ENCODE peak calls at places on chromosomes 2 and 18, in four cellular contexts. P is HepG2, L is K562, T is GM12878. Q is an unnamed sample.

GRCh38 chr18:77061291-77061945 is 71.2 kb downstream of the MBP start:
- DNase-seq in L (no peak), T (no peak), P (no peak), Q (no peak)

GRCh38 chr2:199862779-199863178 is 11.8 kb upstream of the FTCDNL1 start:
- DNase-seq in L (no peak), T (no peak), P (no peak), Q (no peak)

GRCh38 chr18:74512321-74513053 is 16.3 kb downstream of the CNDP2 start:
- DNase-seq in L (no peak), T (no peak), P (no peak), Q (no peak)

GRCh38 chr2:690799-691198 is 13.6 kb upstream of the TMEM18 start:
- DNase-seq in P (no peak), T (no peak), L (no peak), Q (no peak)

GRCh38 chr2:33477473-33478468 is 1.3 kb downstream of the RASGRP3 start:
- DNase-seq in L (peak), P (no peak), T (no peak), Q (no peak)

GRCh38 chr2:48767330-48767729 is 11.8 kb upstream of the LHCGR start:
- DNase-seq in P (no peak), T (no peak), L (no peak), Q (peak)

GRCh38 chr2:234139755-234140154 is 89.3 kb downstream of the SPP2 start:
- DNase-seq in P (no peak), L (no peak), T (no peak), Q (no peak)

GRCh38 chr18:45666006-45666405 is 50.7 kb downstream of the SLC14A2 start:
- DNase-seq in L (no peak), T (no peak), P (no peak), Q (no peak)

GRCh38 chr2:29562896-29563295 is 358.5 kb downstream of the ALK start:
- DNase-seq in L (no peak), T (no peak), P (no peak), Q (no peak)

GRCh38 chr2:222136106-222136630 is 162.6 kb downstream of the PAX3 start:
- DNase-seq in L (no peak), T (no peak), P (no peak), Q (peak)

GRCh38 chr18:27061488-27062095 is 123.5 kb downstream of the CHST9 start:
- DNase-seq in L (no peak), P (peak), T (no peak), Q (no peak)

GRCh38 chr2:74002515-74003391 is 18.0 kb downstream of the TET3 start:
- DNase-seq in L (peak), P (peak), T (no peak), Q (peak)

GRCh38 chr2:237799060-237799428 is 465 bp downstream of the RBM44 start:
- DNase-seq in L (no peak), T (no peak), P (no peak), Q (peak)

GRCh38 chr18:75314117-75314516 is 103.5 kb downstream of the TSHZ1 start:
- DNase-seq in P (no peak), L (no peak), T (no peak), Q (no peak)

GRCh38 chr2:174836345-174836999 is 72.2 kb upstream of the CHRNA1 start:
- DNase-seq in L (no peak), P (no peak), T (no peak), Q (no peak)

DNA sequence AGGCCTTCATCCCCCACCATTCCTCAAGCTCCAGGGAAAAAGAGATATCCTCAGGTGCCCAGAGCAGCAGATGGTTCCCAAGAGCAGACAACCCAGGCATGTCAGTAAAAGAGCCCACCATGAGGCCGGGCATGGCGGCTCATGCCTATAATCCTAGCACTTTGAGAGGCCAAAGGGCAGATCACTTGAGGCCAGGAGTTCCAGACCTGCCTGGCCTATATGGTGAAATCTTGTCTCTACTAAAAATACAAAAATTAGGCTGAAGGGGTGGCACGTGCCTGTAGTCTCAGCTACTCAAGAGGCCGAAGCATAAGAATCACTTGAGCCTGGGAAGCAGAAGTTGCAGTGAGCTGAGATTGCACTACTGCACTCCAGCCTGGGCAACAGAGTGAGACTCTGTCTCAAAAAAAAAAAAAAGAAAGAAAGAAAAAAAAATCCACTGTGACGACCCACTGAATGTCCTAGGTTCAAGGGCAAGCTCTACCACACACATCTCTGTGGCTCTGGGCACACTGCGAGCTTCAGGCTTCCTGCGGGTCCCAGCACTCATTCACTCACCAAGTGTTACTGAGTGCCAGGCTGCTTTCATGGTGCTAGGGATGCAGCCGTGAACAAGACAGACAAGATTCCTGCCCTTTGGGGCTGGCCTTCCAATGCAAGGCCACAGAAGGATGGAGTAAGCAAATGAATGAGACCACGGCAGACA is 6.5 kb upstream of the DUSP2 start:
- DNase-seq in P (no peak), L (no peak), T (no peak), Q (no peak)
- TF ChIP-seq JUNB in P (no peak), L (no peak), T (no peak), Q (no peak)

GRCh38 chr2:158782616-158783015 is 12.5 kb upstream of the DAPL1 start:
- DNase-seq in T (no peak), P (no peak), L (no peak), Q (no peak)
- H2AFZ ChIP-seq in T (no peak), P (no peak), L (peak), Q (peak)

GRCh38 chr2:238856713-238857567 is 9.1 kb downstream of the TWIST2 start:
- DNase-seq in P (no peak), L (no peak), T (no peak), Q (no peak)
- H3K4me3 ChIP-seq in P (no peak), L (no peak), T (no peak), Q (no peak)

DNA sequence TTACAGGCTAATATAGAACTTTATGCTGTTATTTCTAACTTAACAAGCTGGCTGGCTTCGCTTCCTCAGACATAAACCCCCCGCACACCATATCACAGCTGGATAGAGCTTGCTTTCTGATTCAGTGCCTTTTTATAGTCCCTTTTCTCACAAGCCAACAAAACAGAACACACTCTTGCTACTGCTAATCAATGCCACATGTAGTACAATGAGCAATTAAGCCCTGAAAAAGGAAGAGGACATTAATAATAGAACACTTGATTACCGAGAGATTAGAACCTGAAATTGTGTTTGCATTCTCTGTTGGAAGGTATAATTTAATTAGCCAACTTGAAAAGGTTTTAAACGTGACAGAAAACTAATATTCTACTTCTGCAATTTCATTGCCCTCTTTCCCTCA is 267.7 kb upstream of the CYRIA start:
- DNase-seq in T (no peak), P (no peak), L (no peak), Q (no peak)
- TF ChIP-seq JUNB in T (no peak), P (no peak), L (no peak), Q (no peak)

GRCh38 chr18:50422286-50422898 is 47.5 kb downstream of the SKA1 start:
- DNase-seq in T (no peak), P (no peak), L (no peak), Q (no peak)
- H2AFZ ChIP-seq in T (no peak), P (no peak), L (no peak), Q (no peak)

GRCh38 chr2:235639387-235639786 is 145.5 kb downstream of the AGAP1 start:
- DNase-seq in L (no peak), T (no peak), P (no peak), Q (no peak)

GRCh38 chr2:235639885-235640284 is 146.0 kb downstream of the AGAP1 start:
- DNase-seq in L (no peak), T (no peak), P (no peak), Q (no peak)

GRCh38 chr2:235641333-235641732 is 147.5 kb downstream of the AGAP1 start:
- DNase-seq in P (no peak), T (no peak), L (no peak), Q (peak)

GRCh38 chr2:235641956-235642355 is 148.1 kb downstream of the AGAP1 start:
- DNase-seq in P (no peak), T (no peak), L (no peak), Q (peak)

DNA sequence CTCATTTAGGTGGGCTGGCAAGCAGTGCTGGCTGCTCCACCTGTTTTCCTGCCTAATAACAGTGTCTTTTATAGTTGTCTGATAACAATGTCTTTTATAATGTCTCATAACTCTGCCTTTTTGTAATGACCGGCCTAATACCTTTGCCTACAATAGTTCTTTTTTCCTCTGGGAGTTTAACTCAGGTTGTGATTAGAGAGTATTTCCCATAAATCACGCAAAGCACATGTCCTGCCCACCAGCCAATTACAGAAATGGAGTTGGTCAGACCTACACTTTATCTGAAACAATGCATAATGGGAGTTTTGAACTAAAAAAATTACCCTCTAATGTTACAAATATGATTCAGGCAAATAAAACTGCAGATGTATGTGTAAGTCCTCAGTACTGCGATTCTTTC is 147.1 kb downstream of the AGAP1 start:
- DNase-seq in P (no peak), T (no peak), L (no peak), Q (no peak)
- H3K4me3 ChIP-seq in P (no peak), T (no peak), L (no peak), Q (peak)

DNA sequence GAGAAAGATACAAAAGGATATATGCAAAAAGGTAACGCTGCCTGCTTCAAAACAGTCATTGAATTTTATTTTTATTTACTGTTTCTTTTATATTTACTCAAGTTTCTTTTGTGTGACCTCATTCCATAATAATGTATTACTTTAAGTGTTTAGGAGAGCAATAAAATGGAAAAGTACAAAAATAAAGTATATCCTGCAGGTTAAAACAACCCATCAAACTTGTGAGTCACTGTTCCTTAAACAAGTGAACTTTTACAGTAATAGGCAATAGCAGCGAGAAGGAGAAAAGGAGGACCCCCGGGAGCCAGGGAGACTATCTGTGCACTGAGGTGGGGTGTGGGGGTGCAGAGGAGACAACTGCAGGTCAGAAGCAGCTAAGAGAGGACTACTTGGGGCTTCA is 124.5 kb downstream of the EN1 start:
- DNase-seq in T (no peak), L (no peak), P (no peak), Q (no peak)
- TF ChIP-seq JUNB in T (no peak), L (no peak), P (no peak), Q (no peak)

GRCh38 chr2:170361359-170361936 is 183.5 kb downstream of the MYO3B start:
- DNase-seq in P (peak), T (peak), L (peak), Q (peak)

GRCh38 chr2:170360546-170361358 is 182.8 kb downstream of the MYO3B start:
- DNase-seq in L (no peak), P (no peak), T (no peak), Q (no peak)

GRCh38 chr2:170362313-170362795 is 184.4 kb downstream of the MYO3B start:
- DNase-seq in L (no peak), P (no peak), T (no peak), Q (no peak)

GRCh38 chr2:170365003-170365402 is 187.1 kb downstream of the MYO3B start:
- DNase-seq in T (no peak), P (no peak), L (no peak), Q (no peak)

GRCh38 chr2:170362895-170363582 is 185.1 kb downstream of the MYO3B start:
- DNase-seq in P (no peak), T (no peak), L (peak), Q (no peak)
- H2AFZ ChIP-seq in P (no peak), T (no peak), L (peak), Q (no peak)

GRCh38 chr2:217856871-217857270 is 145.9 kb downstream of the TNS1 start:
- DNase-seq in L (no peak), T (no peak), P (no peak), Q (no peak)

GRCh38 chr2:217859926-217860325 is 142.9 kb downstream of the TNS1 start:
- DNase-seq in L (no peak), P (no peak), T (no peak), Q (no peak)

GRCh38 chr2:217858519-217859466 is 144.0 kb downstream of the TNS1 start:
- DNase-seq in T (no peak), P (peak), L (peak), Q (no peak)

GRCh38 chr2:217856159-217856558 is 146.6 kb downstream of the TNS1 start:
- DNase-seq in T (no peak), L (no peak), P (no peak), Q (no peak)

GRCh38 chr2:217857624-217858506 is 144.9 kb downstream of the TNS1 start:
- DNase-seq in T (no peak), L (no peak), P (no peak), Q (no peak)
- H3K4me3 ChIP-seq in T (no peak), L (no peak), P (no peak), Q (no peak)

Q was measured in GM23338.